ENCODE peak calls at places on chromosomes 1 and 21, in four cellular contexts. R is AG04449, W is K562, A is HL-60. E is an unnamed sample.

GRCh38 chr1:31588751-31589515 is 12.6 kb downstream of the TINAGL1 start:
- DNase-seq in R (no peak), W (no peak), A (no peak), E (no peak)

GRCh38 chr21:34498623-34499022 is 13.4 kb downstream of the KCNE1 start:
- DNase-seq in R (no peak), W (no peak), A (no peak), E (no peak)

GRCh38 chr1:66266350-66266749 is 267.6 kb upstream of the SGIP1 start:
- DNase-seq in R (no peak), W (no peak), A (no peak), E (no peak)

GRCh38 chr1:69221492-69221990 is 346.2 kb upstream of the LRRC7 start:
- DNase-seq in R (no peak), W (no peak), A (no peak), E (no peak)

GRCh38 chr1:35886606-35887431 is 3.8 kb downstream of the AGO1 start:
- DNase-seq in R (no peak), W (peak), A (peak), E (no peak)

GRCh38 chr1:18118078-18118477 is 10.5 kb downstream of the IGSF21 start:
- DNase-seq in R (no peak), W (no peak), A (no peak), E (no peak)

GRCh38 chr1:209873067-209873810 is 45.5 kb downstream of the UTP25 start:
- DNase-seq in R (no peak), W (no peak), A (no peak), E (no peak)

GRCh38 chr1:41277371-41277994 is 35.4 kb upstream of the SCMH1 start:
- DNase-seq in R (no peak), W (no peak), A (peak), E (no peak)

GRCh38 chr1:205805082-205805711 is 7.8 kb downstream of the SLC41A1 start:
- DNase-seq in R (no peak), W (no peak), A (no peak), E (no peak)

GRCh38 chr1:172308577-172308976 is 111.9 kb upstream of the C1orf105 start:
- DNase-seq in R (no peak), W (no peak), A (no peak), E (no peak)

GRCh38 chr1:155938220-155938627 is 3.2 kb upstream of the RXFP4 start:
- DNase-seq in R (no peak), W (peak), A (peak), E (no peak)

GRCh38 chr1:2276803-2277580 is 48.9 kb downstream of the SKI start:
- DNase-seq in R (no peak), W (no peak), A (no peak), E (no peak)

GRCh38 chr1:116961599-116961998 is 40.0 kb upstream of the CD101 start:
- DNase-seq in R (no peak), W (no peak), A (no peak), E (no peak)

GRCh38 chr1:31153423-31153822 is 86.3 kb downstream of the NKAIN1 start:
- DNase-seq in R (no peak), W (no peak), A (no peak), E (no peak)

GRCh38 chr1:71882241-71883036 is 399.9 kb downstream of the NEGR1 start:
- DNase-seq in R (no peak), W (no peak), A (peak), E (no peak)

GRCh38 chr21:36756527-36756926 is 57.6 kb downstream of the SIM2 start:
- DNase-seq in R (no peak), W (no peak), A (no peak), E (no peak)

GRCh38 chr1:153390938-153391710 is at the start of gene S100A8:
- DNase-seq in R (no peak), W (no peak), A (peak), E (no peak)

GRCh38 chr1:110749960-110750359 is 75.2 kb upstream of the KCNA3 start:
- DNase-seq in R (no peak), W (no peak), A (no peak), E (no peak)

GRCh38 chr1:231933711-231934626 is 307.4 kb downstream of the DISC1 start:
- DNase-seq in R (no peak), W (no peak), A (no peak), E (no peak)

GRCh38 chr1:29211086-29212030 is 19.4 kb downstream of the MECR start:
- DNase-seq in R (no peak), W (no peak), A (no peak), E (no peak)

GRCh38 chr1:100670083-100670482 is 49.5 kb upstream of the VCAM1 start:
- DNase-seq in R (no peak), W (no peak), A (no peak), E (no peak)

GRCh38 chr1:107171378-107171777 is 30.5 kb downstream of the NTNG1 start:
- DNase-seq in R (no peak), W (no peak), A (no peak), E (no peak)

GRCh38 chr1:70779571-70779970 is 268.0 kb downstream of the PTGER3 start:
- DNase-seq in R (peak), W (no peak), A (no peak), E (no peak)

GRCh38 chr1:61952675-61953074 is 210.4 kb downstream of the PATJ start:
- DNase-seq in R (no peak), W (no peak), A (no peak), E (no peak)

GRCh38 chr1:230236951-230237350 is 169.9 kb downstream of the GALNT2 start:
- DNase-seq in R (no peak), W (no peak), A (no peak), E (no peak)

GRCh38 chr21:16570196-16570595 is 840.4 kb downstream of the USP25 start:
- DNase-seq in R (no peak), W (no peak), A (no peak), E (no peak)

GRCh38 chr1:45326627-45327591 is at the start of gene HPDL:
- DNase-seq in R (no peak), W (peak), A (peak), E (peak)

GRCh38 chr1:119544165-119544762 is 37.3 kb downstream of the HSD3B1 start:
- DNase-seq in R (no peak), W (peak), A (peak), E (no peak)

GRCh38 chr1:115255154-115255553 is 82.9 kb downstream of the NGF start:
- DNase-seq in R (no peak), W (no peak), A (no peak), E (no peak)

GRCh38 chr1:206833131-206833530 is 32.3 kb upstream of the IL20 start:
- DNase-seq in R (no peak), W (no peak), A (peak), E (no peak)

GRCh38 chr1:231106347-231106746 is 55.5 kb upstream of the TRIM67 start:
- DNase-seq in R (peak), W (no peak), A (no peak), E (no peak)

GRCh38 chr1:53575141-53575947 is 116.1 kb downstream of the DMRTB1 start:
- DNase-seq in R (no peak), W (no peak), A (no peak), E (no peak)

GRCh38 chr1:98323396-98323795 is 338.1 kb upstream of the SNX7 start:
- DNase-seq in R (peak), W (no peak), A (peak), E (no peak)

GRCh38 chr1:111110197-111110899 is 29.5 kb downstream of the DRAM2 start:
- DNase-seq in R (no peak), W (no peak), A (no peak), E (no peak)

GRCh38 chr1:17955302-17956285 is 152.0 kb upstream of the IGSF21 start:
- DNase-seq in R (no peak), W (no peak), A (no peak), E (no peak)

GRCh38 chr1:46553506-46553905 is 2.1 kb upstream of the KNCN start:
- DNase-seq in R (no peak), W (peak), A (no peak), E (no peak)
- TF ChIP-seq CTCF in R (no peak), W (peak), A (no peak), E (no peak)

GRCh38 chr1:184891440-184891839 is 82.9 kb downstream of the NIBAN1 start:
- DNase-seq in R (no peak), W (no peak), A (no peak), E (no peak)
- H3K4me3 ChIP-seq in R (no peak), W (no peak), A (no peak), E (no peak)

GRCh38 chr1:9294910-9295636 is 2.4 kb downstream of the SPSB1 start:
- DNase-seq in R (no peak), W (no peak), A (no peak), E (peak)
- TF ChIP-seq CTCF in R (peak), W (peak), A (no peak), E (peak)

DNA sequence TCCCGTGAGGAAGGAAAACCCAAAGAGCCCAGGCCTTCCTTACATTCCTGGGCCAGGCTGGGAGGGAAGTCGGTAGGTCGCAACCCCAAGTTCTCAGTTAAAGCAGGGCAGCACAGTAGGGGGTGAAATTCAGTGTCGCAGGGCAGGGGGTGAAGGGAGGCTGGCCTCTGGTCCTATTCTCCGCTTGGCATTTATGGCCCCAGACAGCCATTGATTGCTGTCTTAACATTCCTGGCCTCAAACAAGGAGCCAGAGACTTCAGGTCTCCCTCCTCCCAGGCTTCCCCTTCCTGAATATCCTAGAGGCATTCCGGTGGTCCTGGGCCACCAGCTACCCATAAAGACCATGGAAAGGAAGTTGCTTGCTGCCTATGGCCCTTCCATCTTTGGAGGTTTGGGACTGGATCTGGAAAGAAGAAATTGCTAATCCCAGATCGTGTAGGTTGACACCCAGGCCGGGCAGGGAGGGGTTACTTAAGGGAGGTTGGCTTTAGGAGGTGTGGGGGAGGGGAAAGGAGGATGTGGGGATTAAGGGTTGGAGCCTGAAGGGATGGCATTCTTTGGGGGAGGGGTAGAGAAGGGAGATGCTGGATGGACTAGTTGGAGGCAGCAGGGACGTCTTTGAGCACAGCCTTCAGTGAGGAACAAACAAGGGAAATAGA is 1.7 kb downstream of the LIN28A start:
- DNase-seq in R (no peak), W (peak), A (no peak), E (no peak)
- H3K4me3 ChIP-seq in R (no peak), W (no peak), A (no peak), E (no peak)

GRCh38 chr1:224768971-224769370 is 152.9 kb downstream of the CNIH3 start:
- DNase-seq in R (no peak), W (no peak), A (no peak), E (no peak)

GRCh38 chr1:224774378-224774777 is 155.1 kb upstream of the DNAH14 start:
- DNase-seq in R (no peak), W (no peak), A (peak), E (no peak)

GRCh38 chr1:224769987-224770693 is 154.0 kb downstream of the CNIH3 start:
- DNase-seq in R (peak), W (no peak), A (no peak), E (no peak)

GRCh38 chr1:224779491-224780020 is 149.9 kb upstream of the DNAH14 start:
- DNase-seq in R (no peak), W (no peak), A (no peak), E (no peak)

GRCh38 chr1:224773646-224774045 is 155.8 kb upstream of the DNAH14 start:
- DNase-seq in R (no peak), W (no peak), A (no peak), E (no peak)
- TF ChIP-seq CTCF in R (no peak), W (no peak), A (no peak), E (no peak)

GRCh38 chr1:55209247-55209646 is 5.9 kb downstream of the USP24 start:
- DNase-seq in R (no peak), W (no peak), A (peak), E (no peak)

GRCh38 chr1:55211456-55211855 is 3.7 kb downstream of the USP24 start:
- DNase-seq in R (no peak), W (no peak), A (no peak), E (no peak)

GRCh38 chr1:55212349-55213028 is 2.7 kb downstream of the USP24 start:
- DNase-seq in R (no peak), W (no peak), A (peak), E (no peak)

GRCh38 chr1:55211909-55212308 is 3.3 kb downstream of the USP24 start:
- DNase-seq in R (no peak), W (no peak), A (peak), E (no peak)

GRCh38 chr1:55210990-55211389 is 4.2 kb downstream of the USP24 start:
- DNase-seq in R (no peak), W (no peak), A (no peak), E (no peak)
- H3K4me3 ChIP-seq in R (no peak), W (peak), A (no peak), E (peak)

DNA sequence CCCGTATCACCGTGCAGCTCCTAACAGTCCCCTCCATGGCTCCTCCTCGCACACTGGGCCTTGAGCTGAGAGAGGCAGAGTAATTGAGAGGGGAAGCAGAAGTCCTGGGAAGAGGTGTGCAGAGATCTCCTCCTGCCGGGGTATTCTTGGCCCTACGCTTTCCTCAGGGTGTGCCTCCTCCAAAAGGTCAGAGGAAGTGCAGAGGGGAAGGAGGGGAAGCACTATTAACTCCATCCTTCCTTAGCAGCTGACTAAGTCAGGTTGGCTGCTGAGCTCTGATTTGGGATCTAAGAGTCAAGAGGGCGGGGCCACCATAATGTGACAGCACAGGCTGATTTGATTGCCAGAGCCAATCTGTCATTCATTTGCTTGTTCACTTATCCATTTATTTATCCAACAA is 12.3 kb downstream of the ATP2B4 start:
- DNase-seq in R (no peak), W (no peak), A (peak), E (no peak)
- TF ChIP-seq CTCF in R (no peak), W (peak), A (no peak), E (no peak)

GRCh38 chr1:6358144-6358624 is 35.4 kb downstream of the ACOT7 start:
- DNase-seq in R (no peak), W (no peak), A (peak), E (no peak)

GRCh38 chr1:6360517-6360916 is 33.0 kb downstream of the ACOT7 start:
- DNase-seq in R (no peak), W (no peak), A (peak), E (no peak)

GRCh38 chr1:6361124-6361775 is 32.3 kb downstream of the ACOT7 start:
- DNase-seq in R (no peak), W (no peak), A (no peak), E (no peak)

GRCh38 chr1:6358757-6359567 is 34.6 kb downstream of the ACOT7 start:
- DNase-seq in R (no peak), W (peak), A (no peak), E (no peak)

DNA sequence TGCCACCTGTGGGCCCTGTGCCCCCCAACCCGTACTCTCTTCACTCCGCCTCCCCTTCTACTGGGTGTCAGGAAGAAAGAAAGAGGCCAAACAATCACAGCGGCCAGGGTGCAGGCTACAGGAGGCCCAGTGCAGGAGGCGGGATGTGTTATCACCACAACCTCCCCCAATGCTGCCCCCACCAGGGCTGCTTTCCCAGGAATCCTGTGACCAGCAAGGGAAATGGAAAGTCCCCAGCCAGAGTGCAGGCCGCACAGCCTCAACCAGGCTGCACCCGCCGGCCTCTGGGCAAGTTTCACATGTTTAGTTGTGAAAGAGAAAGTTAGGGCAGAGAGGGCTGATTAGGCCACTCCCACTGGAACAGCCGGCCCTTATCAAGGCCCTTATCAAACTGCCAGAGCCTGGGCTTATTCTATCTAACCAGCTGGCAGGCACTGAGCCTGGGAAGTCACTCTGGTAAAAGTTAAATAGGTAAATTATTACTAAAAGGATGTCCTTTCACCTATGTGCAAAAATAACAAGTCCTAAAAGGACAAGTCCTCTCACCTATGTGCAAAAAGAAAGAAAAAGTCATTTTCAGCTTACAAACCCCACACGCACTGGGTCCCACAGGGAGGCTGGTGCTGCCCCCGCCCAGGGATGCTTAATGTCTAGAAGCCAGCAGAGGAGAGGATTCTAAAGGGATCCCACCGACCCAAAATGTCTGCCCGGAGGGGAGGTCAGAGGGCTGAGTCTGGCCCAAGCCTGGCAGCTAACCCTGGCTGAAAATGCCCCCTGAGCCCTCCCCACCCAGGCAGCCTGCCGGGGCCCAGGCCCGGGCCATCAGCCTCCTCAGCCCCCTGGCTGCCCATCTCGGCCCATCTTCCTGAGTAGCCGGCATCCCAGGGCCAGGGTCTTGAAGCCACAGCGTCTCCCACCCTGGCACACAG is 33.7 kb downstream of the ACOT7 start:
- DNase-seq in R (no peak), W (peak), A (peak), E (peak)
- H3K4me3 ChIP-seq in R (no peak), W (peak), A (no peak), E (peak)